ENCODE peak calls at places on chromosomes 6 and 20, in seven cellular contexts. J is fibroblast of lung, F is HCT116, A is OCI-LY7, T is HepG2, Q is PC-3, Z is keratinocyte. U is an unnamed sample.

GRCh38 chr20:555933-556332 is 12.3 kb upstream of the CSNK2A1 start:
- DNase-seq in J (no peak), F (no peak), A (no peak), T (peak; percentile 81), Q (no peak), Z (no peak), U (peak; percentile 9)

GRCh38 chr20:62726716-62727583 is 18.3 kb downstream of the NTSR1 start:
- DNase-seq in J (no peak), F (no peak), A (no peak), T (no peak), Q (no peak), Z (no peak), U (no peak)

GRCh38 chr6:50826037-50826761 is 7.5 kb downstream of the TFAP2B start:
- DNase-seq in J (no peak), F (no peak), A (no peak), T (no peak), Q (no peak), Z (no peak), U (no peak)

GRCh38 chr6:110378552-110378951 is 20.4 kb upstream of the METTL24 start:
- DNase-seq in J (no peak), F (no peak), A (no peak), T (peak; percentile 66), Q (no peak), Z (no peak), U (no peak)

GRCh38 chr6:110415297-110415916 is at the start of gene DDO:
- DNase-seq in J (peak; percentile 64), F (no peak), A (no peak), T (peak; percentile 86), Q (peak; percentile 2), Z (no peak), U (peak; percentile 22)

GRCh38 chr6:111689946-111690345 is 84.3 kb upstream of the TRAF3IP2 start:
- DNase-seq in J (no peak), F (no peak), A (no peak), T (no peak), Q (no peak), Z (no peak), U (no peak)

GRCh38 chr20:33561981-33562601 is 72.2 kb downstream of the CBFA2T2 start:
- DNase-seq in J (peak; percentile 91), F (peak; percentile 28), A (peak; percentile 74), T (peak; percentile 93), Q (peak; percentile 97), Z (peak; percentile 68), U (peak; percentile 95)

GRCh38 chr6:144373195-144373594 is 88.1 kb downstream of the UTRN start:
- DNase-seq in J (no peak), F (no peak), A (no peak), T (no peak), Q (no peak), Z (no peak), U (no peak)

GRCh38 chr6:113122060-113122459 is 735.1 kb upstream of the MARCKS start:
- DNase-seq in J (peak; percentile 76), F (peak; percentile 73), A (no peak), T (peak; percentile 25), Q (peak; percentile 88), Z (peak; percentile 45), U (peak; percentile 87)

GRCh38 chr6:72631480-72631879 is 9.6 kb downstream of the KCNQ5 start:
- DNase-seq in J (no peak), F (no peak), A (no peak), T (no peak), Q (no peak), Z (no peak), U (peak; percentile 61)

GRCh38 chr20:46071573-46071972 is 18.2 kb downstream of the NCOA5 start:
- DNase-seq in J (no peak), F (no peak), A (no peak), T (no peak), Q (no peak), Z (no peak), U (no peak)

GRCh38 chr6:48747040-48747439 is 636.0 kb upstream of the PTCHD4 start:
- DNase-seq in J (peak; percentile 81), F (no peak), A (no peak), T (no peak), Q (peak; percentile 85), Z (no peak), U (peak; percentile 43)

GRCh38 chr20:16929756-16930155 is 181.6 kb downstream of the OTOR start:
- DNase-seq in J (no peak), F (no peak), A (no peak), T (no peak), Q (peak; percentile 42), Z (no peak), U (peak; percentile 59)

GRCh38 chr6:100088009-100088408 is 94.0 kb upstream of the MCHR2 start:
- DNase-seq in J (peak; percentile 71), F (peak; percentile 22), A (no peak), T (no peak), Q (peak; percentile 71), Z (no peak), U (peak; percentile 73)

GRCh38 chr6:119145111-119145510 is 66.6 kb upstream of the FAM184A start:
- DNase-seq in J (no peak), F (no peak), A (no peak), T (no peak), Q (peak; percentile 72), Z (no peak), U (no peak)

GRCh38 chr20:47227576-47227975 is 128.9 kb downstream of the ZMYND8 start:
- DNase-seq in J (no peak), F (no peak), A (no peak), T (no peak), Q (no peak), Z (no peak), U (no peak)

GRCh38 chr6:155524249-155524651 is 68.6 kb upstream of the NOX3 start:
- DNase-seq in J (peak; percentile 67), F (no peak), A (no peak), T (no peak), Q (peak; percentile 81), Z (peak; percentile 15), U (peak; percentile 76)

GRCh38 chr6:30493643-30494250 is 4.4 kb downstream of the HLA-E start:
- DNase-seq in J (no peak), F (no peak), A (no peak), T (no peak), Q (no peak), Z (no peak), U (no peak)

GRCh38 chr20:62616728-62617621 is 25.3 kb upstream of the SLCO4A1 start:
- DNase-seq in J (peak; percentile 60), F (peak; percentile 43), A (peak; percentile 82), T (peak; percentile 71), Q (peak; percentile 85), Z (no peak), U (peak; percentile 49)

GRCh38 chr6:34705241-34705640 is 8.7 kb upstream of the ILRUN start:
- DNase-seq in J (peak; percentile 62), F (no peak), A (no peak), T (no peak), Q (no peak), Z (no peak), U (peak; percentile 39)

GRCh38 chr6:110541701-110542309 is 65.4 kb upstream of the SLC22A16 start:
- DNase-seq in J (no peak), F (no peak), A (no peak), T (no peak), Q (no peak), Z (no peak), U (no peak)

DNA sequence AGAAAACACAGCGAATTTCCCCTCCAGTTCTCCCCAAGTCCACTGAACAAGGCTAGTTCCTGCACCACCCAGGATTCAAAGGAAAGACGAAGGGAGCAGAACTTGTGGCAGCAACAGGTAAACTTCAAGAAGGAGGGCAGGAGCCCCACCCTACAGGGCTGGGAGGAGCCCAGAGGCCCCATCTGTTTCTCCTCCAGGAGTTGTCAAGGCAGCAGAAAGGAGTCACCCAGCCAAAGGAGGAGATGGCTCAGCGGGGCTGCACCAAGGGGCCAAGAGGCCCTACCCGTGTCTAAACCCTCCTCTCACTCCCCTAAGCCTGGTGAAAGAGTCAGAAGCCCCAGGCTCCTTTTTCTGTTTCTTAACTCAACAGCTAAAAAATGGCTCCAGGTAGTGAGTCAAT is 1.8 kb downstream of the SAPCD1 start:
- DNase-seq in J (no peak), F (no peak), A (no peak), T (no peak), Q (no peak), Z (no peak), U (no peak)
- H2AFZ ChIP-seq in J (no peak overlapping the region), F (no peak overlapping the region), A (no peak overlapping the region), T (no peak overlapping the region), Q (no peak overlapping the region), Z (no peak overlapping the region), U (no peak overlapping the region)

DNA sequence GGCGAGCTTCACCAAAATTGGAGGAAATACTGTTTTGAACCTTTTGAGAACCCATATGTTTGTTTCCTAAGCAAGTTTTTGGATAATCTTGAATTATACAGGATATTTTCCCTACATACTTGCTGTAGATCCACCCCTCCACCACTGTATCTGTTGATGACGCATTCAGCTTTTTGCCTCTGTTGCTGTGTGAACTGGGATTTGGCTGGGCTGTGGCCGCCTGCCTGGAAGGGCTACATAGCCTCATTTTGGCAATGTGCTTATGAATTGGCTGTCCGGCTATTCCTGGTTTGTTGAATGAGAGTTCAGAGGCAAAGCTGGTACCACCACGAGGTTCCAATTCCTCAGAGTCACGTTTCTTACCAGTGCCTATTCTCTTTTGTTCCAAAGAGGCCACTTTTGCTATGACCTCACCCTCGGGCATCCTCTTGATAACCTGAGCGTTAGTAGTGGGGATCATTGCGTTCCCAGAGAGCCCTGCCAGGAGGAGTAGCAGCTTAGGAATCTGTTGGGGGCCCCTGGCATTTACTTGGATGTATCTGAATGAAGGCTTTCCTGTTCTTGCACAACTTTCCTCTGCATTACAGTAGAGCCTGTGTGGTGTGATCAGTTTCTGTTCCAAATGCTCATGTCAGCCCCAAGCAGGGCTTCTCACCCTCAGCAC is 6.4 kb downstream of the FAM83D start:
- DNase-seq in J (peak; percentile 71), F (no peak), A (no peak), T (no peak), Q (no peak), Z (no peak), U (peak; percentile 70)
- H2AFZ ChIP-seq in J (peak overlapping the region; percentile 72), F (no peak overlapping the region), A (no peak overlapping the region), T (no peak overlapping the region), Q (no peak overlapping the region), Z (no peak overlapping the region), U (peak overlapping the region; percentile 75)

GRCh38 chr6:85452441-85452881 is 2.6 kb downstream of the NT5E start:
- DNase-seq in J (peak; percentile 98), F (no peak), A (no peak), T (no peak), Q (no peak), Z (no peak), U (peak; percentile 93)

GRCh38 chr6:85450578-85450884 is 648 bp downstream of the NT5E start:
- DNase-seq in J (peak; percentile 57), F (no peak), A (no peak), T (no peak), Q (no peak), Z (no peak), U (no peak)

GRCh38 chr6:85449388-85449817 is 480 bp upstream of the NT5E start:
- DNase-seq in J (peak; percentile 84), F (no peak), A (no peak), T (no peak), Q (no peak), Z (no peak), U (peak; percentile 85)

GRCh38 chr6:85451586-85452306 is 1.9 kb downstream of the NT5E start:
- DNase-seq in J (no peak), F (no peak), A (no peak), T (peak; percentile 70), Q (no peak), Z (no peak), U (no peak)

GRCh38 chr6:85449818-85450577 is at the start of gene NT5E:
- DNase-seq in J (peak; percentile 81), F (no peak), A (no peak), T (peak; percentile 24), Q (peak; percentile 65), Z (no peak), U (peak; percentile 69)
- H2AFZ ChIP-seq in J (peak within 1 kb of the TSS; percentile 28), F (no peak within 1 kb of the TSS), A (no peak within 1 kb of the TSS), T (no peak within 1 kb of the TSS), Q (peak within 1 kb of the TSS; percentile 81), Z (peak within 1 kb of the TSS; percentile 39), U (peak within 1 kb of the TSS; percentile 88)

GRCh38 chr6:137698636-137699035 is 168.4 kb upstream of the TNFAIP3 start:
- DNase-seq in J (no peak), F (no peak), A (no peak), T (no peak), Q (no peak), Z (no peak), U (peak; percentile 33)
- H2AFZ ChIP-seq in J (no peak overlapping the region), F (no peak overlapping the region), A (no peak overlapping the region), T (peak overlapping the region; percentile 24), Q (no peak overlapping the region), Z (no peak overlapping the region), U (peak overlapping the region; percentile 19)